ENCODE peak calls at places on chromosomes 13 and 19, in five cellular contexts. One of them, this sample, is unnamed. For H3K27me3 and H3K36me3, the result is how much of the 10 kb centered on the place peaks cover.

GRCh38 chr13:73521970-73522549 is 463.3 kb downstream of the KLF5 start:
- DNase-seq in breast epithelium: no peak
- DNase-seq in PC-3: no peak
- DNase-seq in tibial nerve: no peak
- DNase-seq in mesendoderm: no peak
- DNase-seq in this sample: no peak

GRCh38 chr19:15563325-15563794 is 51.7 kb upstream of the CYP4F8 start:
- DNase-seq in breast epithelium: peak
- DNase-seq in PC-3: peak
- DNase-seq in tibial nerve: no peak
- DNase-seq in mesendoderm: no peak
- DNase-seq in this sample: no peak

GRCh38 chr19:36436531-36436930 is 18.1 kb upstream of the ZFP82 start:
- DNase-seq in breast epithelium: no peak
- DNase-seq in PC-3: peak
- DNase-seq in tibial nerve: no peak
- DNase-seq in mesendoderm: peak
- DNase-seq in this sample: no peak

GRCh38 chr13:87999791-88000190 is 328.6 kb downstream of the SLITRK5 start:
- DNase-seq in breast epithelium: no peak
- DNase-seq in PC-3: no peak
- DNase-seq in tibial nerve: no peak
- DNase-seq in mesendoderm: peak
- DNase-seq in this sample: no peak

GRCh38 chr13:102452831-102453230 is 51.0 kb upstream of the FGF14 start:
- DNase-seq in breast epithelium: no peak
- DNase-seq in PC-3: no peak
- DNase-seq in tibial nerve: no peak
- DNase-seq in mesendoderm: no peak
- DNase-seq in this sample: no peak

GRCh38 chr19:42113641-42114348 is 18.5 kb downstream of the POU2F2 start:
- DNase-seq in breast epithelium: no peak
- DNase-seq in PC-3: peak
- DNase-seq in tibial nerve: no peak
- DNase-seq in mesendoderm: peak
- DNase-seq in this sample: peak

GRCh38 chr19:48190288-48191284 is 20.1 kb downstream of the ZSWIM9 start:
- DNase-seq in breast epithelium: no peak
- DNase-seq in PC-3: peak
- DNase-seq in tibial nerve: no peak
- DNase-seq in mesendoderm: peak
- DNase-seq in this sample: no peak

GRCh38 chr13:39631307-39631706 is 24.2 kb upstream of the COG6 start:
- DNase-seq in breast epithelium: no peak
- DNase-seq in PC-3: no peak
- DNase-seq in tibial nerve: no peak
- DNase-seq in mesendoderm: no peak
- DNase-seq in this sample: no peak

GRCh38 chr13:39910833-39911232 is 255.4 kb downstream of the COG6 start:
- DNase-seq in breast epithelium: no peak
- DNase-seq in PC-3: no peak
- DNase-seq in tibial nerve: no peak
- DNase-seq in mesendoderm: no peak
- DNase-seq in this sample: no peak

GRCh38 chr13:27854606-27855005 is 62.3 kb downstream of the GSX1 start:
- DNase-seq in breast epithelium: no peak
- DNase-seq in PC-3: no peak
- DNase-seq in tibial nerve: no peak
- DNase-seq in mesendoderm: no peak
- DNase-seq in this sample: no peak
- H3K27me3 ChIP-seq in breast epithelium: under half
- H3K27me3 ChIP-seq in PC-3: half or more
- H3K27me3 ChIP-seq in tibial nerve: under half
- H3K27me3 ChIP-seq in mesendoderm: under half
- H3K27me3 ChIP-seq in this sample: under half

DNA sequence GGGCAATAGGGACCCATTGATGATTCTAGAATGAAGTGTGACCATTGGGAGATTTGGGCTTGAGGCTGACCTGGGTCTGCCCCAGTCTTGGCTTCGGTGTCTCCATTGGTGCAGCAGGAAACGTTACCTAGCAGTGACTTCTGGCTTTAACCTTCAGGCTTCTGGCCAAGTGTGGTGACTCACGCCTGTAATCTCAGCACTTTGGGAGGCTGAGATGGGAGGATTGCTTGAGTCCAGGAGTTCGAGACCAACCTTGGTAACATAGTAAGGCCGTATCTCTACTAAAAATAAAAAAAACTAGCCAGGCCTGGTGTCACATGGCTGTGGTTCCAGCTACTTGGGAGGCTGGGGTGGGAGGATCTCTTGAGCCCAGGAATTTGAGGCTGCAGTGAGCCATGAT is 7.3 kb downstream of the FCHO1 start:
- DNase-seq in breast epithelium: no peak
- DNase-seq in PC-3: no peak
- DNase-seq in tibial nerve: no peak
- DNase-seq in mesendoderm: no peak
- DNase-seq in this sample: no peak
- H3K36me3 ChIP-seq in breast epithelium: under half
- H3K36me3 ChIP-seq in PC-3: under half
- H3K36me3 ChIP-seq in tibial nerve: under half
- H3K36me3 ChIP-seq in mesendoderm: under half
- H3K36me3 ChIP-seq in this sample: under half

GRCh38 chr13:46909037-46909436 is 12.2 kb upstream of the HTR2A start:
- DNase-seq in breast epithelium: no peak
- DNase-seq in PC-3: no peak
- DNase-seq in tibial nerve: no peak
- DNase-seq in mesendoderm: no peak
- DNase-seq in this sample: no peak
- H3K4me3 ChIP-seq in breast epithelium: no peak
- H3K4me3 ChIP-seq in PC-3: no peak
- H3K4me3 ChIP-seq in tibial nerve: no peak
- H3K4me3 ChIP-seq in mesendoderm: no peak
- H3K4me3 ChIP-seq in this sample: no peak

GRCh38 chr13:27830010-27830409 is 37.7 kb downstream of the GSX1 start:
- DNase-seq in breast epithelium: no peak
- DNase-seq in PC-3: peak
- DNase-seq in tibial nerve: peak
- DNase-seq in mesendoderm: peak
- DNase-seq in this sample: no peak
- H3K27me3 ChIP-seq in breast epithelium: under half
- H3K27me3 ChIP-seq in PC-3: under half
- H3K27me3 ChIP-seq in tibial nerve: half or more
- H3K27me3 ChIP-seq in mesendoderm: under half
- H3K27me3 ChIP-seq in this sample: under half

DNA sequence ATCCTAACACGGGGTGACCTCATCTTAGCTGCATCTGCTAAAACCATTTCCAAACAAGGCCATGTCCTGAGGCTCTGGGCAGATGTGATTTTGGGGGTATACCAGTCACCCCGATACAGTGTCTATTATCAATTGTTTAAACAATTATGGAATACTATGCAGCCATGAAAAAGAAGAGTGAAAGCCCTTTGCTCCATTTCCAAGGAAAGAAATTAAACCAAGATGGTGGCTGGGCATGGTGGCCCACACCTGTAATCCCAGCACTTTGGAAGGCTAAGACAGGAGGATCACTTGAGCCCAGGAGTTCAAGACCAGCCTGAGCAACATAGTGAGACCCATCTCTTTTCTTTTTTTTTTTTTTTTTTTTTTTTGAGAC is 757 bp downstream of the TEKTIP1 start:
- DNase-seq in breast epithelium: no peak
- DNase-seq in PC-3: no peak
- DNase-seq in tibial nerve: no peak
- DNase-seq in mesendoderm: no peak
- DNase-seq in this sample: no peak
- H3K36me3 ChIP-seq in breast epithelium: under half
- H3K36me3 ChIP-seq in PC-3: under half
- H3K36me3 ChIP-seq in tibial nerve: under half
- H3K36me3 ChIP-seq in mesendoderm: under half
- H3K36me3 ChIP-seq in this sample: under half

This sample was measured in BJ.